ENCODE peak calls at places on chromosome 12, in seven cellular contexts. F is heart left ventricle; P is IMR-90; H is endodermal cell; V is CD8-positive, alpha-beta T cell; B is suprapubic skin; Z is transverse colon. X is an unnamed sample.

GRCh38 chr12:15778126-15778525 is 11.1 kb downstream of the EPS8 start:
- DNase-seq in F (no peak), P (no peak), H (no peak), V (no peak), B (no peak), Z (no peak), X (no peak)

GRCh38 chr12:8734873-8735381 is 37.1 kb downstream of the RIMKLB start:
- DNase-seq in F (no peak), P (peak), H (no peak), V (no peak), B (no peak), Z (no peak), X (no peak)

GRCh38 chr12:53211476-53212381 is 4.7 kb upstream of the ITGB7 start:
- DNase-seq in F (no peak), P (no peak), H (peak), V (no peak), B (peak), Z (no peak), X (no peak)

GRCh38 chr12:46402451-46402850 is 29.9 kb upstream of the SLC38A2 start:
- DNase-seq in F (no peak), P (peak), H (no peak), V (no peak), B (no peak), Z (peak), X (no peak)

GRCh38 chr12:64610092-64610659 is at the start of gene RASSF3:
- DNase-seq in F (peak), P (peak), H (peak), V (peak), B (peak), Z (peak), X (peak)

GRCh38 chr12:14326699-14327098 is 38.8 kb upstream of the ATF7IP start:
- DNase-seq in F (no peak), P (peak), H (no peak), V (no peak), B (no peak), Z (no peak), X (no peak)

GRCh38 chr12:124392991-124393790 is 98.3 kb downstream of the RFLNA start:
- DNase-seq in F (peak), P (peak), H (peak), V (no peak), B (peak), Z (peak), X (peak)

GRCh38 chr12:1933342-1933992 is 15.0 kb upstream of the CACNA2D4 start:
- DNase-seq in F (peak), P (peak), H (peak), V (no peak), B (no peak), Z (no peak), X (no peak)

GRCh38 chr12:130433834-130434233 is 96.1 kb downstream of the PIWIL1 start:
- DNase-seq in F (no peak), P (no peak), H (no peak), V (no peak), B (no peak), Z (no peak), X (no peak)

DNA sequence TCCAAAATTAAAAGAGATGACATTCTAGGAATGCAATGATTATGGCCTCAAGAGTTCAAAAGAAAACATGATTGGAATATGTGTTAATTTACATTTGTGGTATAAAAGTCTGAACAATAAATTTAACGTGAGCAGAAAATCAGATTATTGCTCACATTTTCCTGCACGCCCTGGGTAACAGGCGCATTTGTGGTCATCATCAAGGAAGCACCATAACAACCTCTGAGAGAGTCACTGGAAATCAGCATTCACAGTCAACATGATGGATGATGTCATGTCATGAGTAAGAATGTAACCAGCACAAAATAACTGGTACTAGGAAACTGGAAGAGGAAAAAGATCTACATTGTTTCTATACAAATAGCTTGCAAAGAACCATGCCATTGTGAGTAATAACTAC is 73.5 kb downstream of the BBS10 start:
- DNase-seq in F (no peak), P (peak), H (no peak), V (no peak), B (no peak), Z (no peak), X (no peak)
- H3K27ac ChIP-seq in F (no peak), P (no peak), H (peak), V (no peak), B (no peak), Z (no peak), X (no peak)

GRCh38 chr12:6263931-6264330 is 46.6 kb upstream of the PLEKHG6 start:
- DNase-seq in F (no peak), P (peak), H (peak), V (no peak), B (no peak), Z (no peak), X (no peak)
- H3K27ac ChIP-seq in F (no peak), P (no peak), H (no peak), V (no peak), B (peak), Z (no peak), X (no peak)

DNA sequence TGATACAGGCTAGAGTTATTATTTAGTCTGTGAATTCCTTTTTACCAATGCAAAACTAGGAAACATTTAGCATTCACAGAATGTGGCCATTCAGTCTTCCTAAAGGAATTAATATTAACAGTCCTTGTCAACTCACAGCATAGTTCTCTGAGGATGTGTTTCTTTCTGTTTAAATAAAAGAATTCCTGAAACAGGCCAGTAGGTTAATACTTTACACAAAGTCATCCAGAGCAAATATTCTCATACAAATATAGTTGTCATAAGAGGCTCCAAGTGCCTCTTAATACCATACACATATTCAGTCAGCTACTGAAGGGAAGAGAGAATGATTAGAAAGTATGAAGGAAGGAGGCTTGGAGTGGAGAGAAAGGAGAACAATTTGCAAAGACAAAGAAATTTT is 120.1 kb downstream of the LMNTD1 start:
- DNase-seq in F (no peak), P (peak), H (no peak), V (no peak), B (no peak), Z (no peak), X (no peak)
- H3K27ac ChIP-seq in F (no peak), P (peak), H (no peak), V (no peak), B (no peak), Z (peak), X (no peak)

DNA sequence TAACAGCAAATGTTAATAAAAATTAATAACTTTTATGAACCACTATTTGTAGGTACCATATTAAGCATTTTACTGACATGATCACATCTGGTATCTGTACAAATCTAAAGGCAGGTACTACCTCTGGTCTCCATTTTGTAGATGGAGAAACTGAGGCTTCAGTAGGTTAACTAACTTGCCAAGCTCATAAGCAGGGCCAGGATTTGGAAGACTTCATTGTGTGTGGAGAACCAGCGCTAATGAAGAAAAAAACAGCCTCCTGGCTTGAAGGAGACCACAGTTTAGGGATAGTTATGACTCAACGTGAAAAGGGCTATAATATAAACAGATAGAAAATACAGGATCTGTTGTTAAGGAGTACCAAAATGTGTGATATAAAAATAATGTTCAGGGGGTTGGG is 1.0 kb downstream of the NUP37 start:
- DNase-seq in F (no peak), P (peak), H (no peak), V (no peak), B (no peak), Z (no peak), X (no peak)
- H3K27ac ChIP-seq in F (no peak), P (peak), H (no peak), V (no peak), B (no peak), Z (no peak), X (no peak)

X was measured in substantia nigra.